ENCODE peak calls at places on chromosomes 16 and 17, in four cellular contexts. G is GM12878, C is HL-60, U is K562. T is an unnamed sample.

GRCh38 chr16:51636913-51637743 is 486.1 kb upstream of the SALL1 start:
- DNase-seq in G (no peak), C (no peak), U (no peak), T (no peak)

GRCh38 chr16:630815-631405 is at the start of gene WFIKKN1:
- DNase-seq in G (no peak), C (no peak), U (peak), T (no peak)

GRCh38 chr16:6600167-6600566 is 732.5 kb upstream of the RBFOX1 start:
- DNase-seq in G (no peak), C (no peak), U (no peak), T (no peak)

GRCh38 chr17:64534187-64534586 is 27.4 kb downstream of the CEP95 start:
- DNase-seq in G (no peak), C (peak), U (no peak), T (no peak)

GRCh38 chr17:44558349-44559287 is 1.3 kb downstream of the FZD2 start:
- DNase-seq in G (no peak), C (no peak), U (no peak), T (no peak)

GRCh38 chr16:54748611-54749190 is 182.0 kb upstream of the IRX5 start:
- DNase-seq in G (no peak), C (no peak), U (no peak), T (no peak)

GRCh38 chr17:35449371-35449931 is 885 bp upstream of the SLFN13 start:
- DNase-seq in G (no peak), C (peak), U (no peak), T (no peak)

GRCh38 chr16:19929062-19929511 is 44.4 kb upstream of the GPRC5B start:
- DNase-seq in G (no peak), C (no peak), U (no peak), T (no peak)

GRCh38 chr16:74521691-74522090 is 85.2 kb downstream of the GLG1 start:
- DNase-seq in G (no peak), C (no peak), U (no peak), T (no peak)

GRCh38 chr17:55661963-55662834 is 60.5 kb downstream of the TMEM100 start:
- DNase-seq in G (no peak), C (no peak), U (peak), T (no peak)

GRCh38 chr17:67415291-67415690 is 38.2 kb downstream of the PITPNC1 start:
- DNase-seq in G (no peak), C (no peak), U (no peak), T (no peak)

GRCh38 chr17:42311240-42312034 is 23.1 kb downstream of the STAT5A start:
- DNase-seq in G (no peak), C (peak), U (peak), T (no peak)

GRCh38 chr17:31573047-31573446 is 181.6 kb downstream of the RAB11FIP4 start:
- DNase-seq in G (no peak), C (no peak), U (no peak), T (no peak)

GRCh38 chr16:11478431-11479119 is 108.1 kb downstream of the LITAF start:
- DNase-seq in G (no peak), C (no peak), U (no peak), T (no peak)

GRCh38 chr17:65174974-65175373 is 37.8 kb downstream of the RGS9 start:
- DNase-seq in G (no peak), C (no peak), U (no peak), T (no peak)

GRCh38 chr17:53628011-53628410 is 194.7 kb upstream of the KIF2B start:
- DNase-seq in G (no peak), C (no peak), U (no peak), T (no peak)

GRCh38 chr17:75894049-75894742 is 2.6 kb downstream of the TRIM65 start:
- DNase-seq in G (no peak), C (no peak), U (no peak), T (no peak)

GRCh38 chr17:75370288-75370687 is 35.2 kb downstream of the GRB2 start:
- DNase-seq in G (no peak), C (no peak), U (no peak), T (no peak)

GRCh38 chr16:50616883-50617629 is 64.1 kb downstream of the SNX20 start:
- DNase-seq in G (no peak), C (no peak), U (no peak), T (no peak)

GRCh38 chr17:57552114-57552601 is 192.9 kb downstream of the CCDC182 start:
- DNase-seq in G (no peak), C (no peak), U (peak), T (peak)

GRCh38 chr16:83200005-83200779 is 573.4 kb downstream of the CDH13 start:
- DNase-seq in G (no peak), C (no peak), U (no peak), T (no peak)

GRCh38 chr16:75304521-75305363 is 53.3 kb upstream of the BCAR1 start:
- DNase-seq in G (no peak), C (no peak), U (peak), T (no peak)

GRCh38 chr17:2883544-2884203 is 87.4 kb downstream of the RAP1GAP2 start:
- DNase-seq in G (no peak), C (no peak), U (no peak), T (no peak)
- TF ChIP-seq SPI1 in G (no peak), C (no peak), U (no peak), T (no peak)

GRCh38 chr17:20071824-20072691 is 62.9 kb downstream of the SPECC1 start:
- DNase-seq in G (no peak), C (no peak), U (no peak), T (no peak)

GRCh38 chr17:20074489-20074888 is 65.3 kb downstream of the SPECC1 start:
- DNase-seq in G (no peak), C (peak), U (no peak), T (no peak)

GRCh38 chr17:20074001-20074400 is 64.8 kb downstream of the SPECC1 start:
- DNase-seq in G (no peak), C (peak), U (no peak), T (no peak)

GRCh38 chr17:20073056-20073979 is 64.2 kb downstream of the SPECC1 start:
- DNase-seq in G (no peak), C (peak), U (peak), T (no peak)

GRCh38 chr17:20072692-20072992 is 63.5 kb downstream of the SPECC1 start:
- DNase-seq in G (no peak), C (no peak), U (no peak), T (no peak)
- TF ChIP-seq SPI1 in G (no peak), C (no peak), U (no peak), T (no peak)

DNA sequence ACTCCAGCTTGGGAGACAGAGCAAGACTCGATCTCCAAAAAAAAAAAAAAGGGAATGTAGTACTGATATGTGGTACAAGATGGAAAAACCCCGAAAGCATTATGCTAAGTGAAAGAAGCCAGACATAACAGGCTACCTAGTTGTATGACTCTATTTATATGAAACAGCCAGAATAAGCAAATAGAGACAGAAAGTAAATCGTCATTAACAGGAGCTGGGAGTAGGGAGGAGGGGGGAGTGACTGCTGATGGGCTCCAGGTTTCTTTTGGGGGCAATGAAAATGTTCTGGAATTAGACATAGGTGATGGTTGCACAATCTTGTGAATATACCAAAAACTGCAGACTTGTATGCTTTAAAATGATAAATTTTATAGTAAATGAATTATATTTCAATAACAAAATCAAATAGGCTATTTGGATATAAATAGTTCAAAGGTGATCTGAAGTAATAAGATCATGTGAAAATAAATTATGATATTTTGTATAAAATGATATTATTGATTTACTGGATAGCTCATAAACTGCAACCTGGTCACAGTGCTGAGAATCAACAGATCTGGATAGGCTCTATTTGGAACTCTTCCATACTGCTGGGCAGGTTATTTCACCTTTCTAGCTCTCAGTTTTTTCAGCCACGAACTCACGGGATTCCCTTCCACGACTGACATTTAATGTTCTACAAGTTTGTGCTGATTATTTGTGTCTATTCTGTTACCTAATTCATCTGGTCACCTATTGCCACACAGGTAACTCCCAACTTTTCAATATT is 27.1 kb downstream of the ZNF652 start:
- DNase-seq in G (no peak), C (no peak), U (no peak), T (no peak)
- TF ChIP-seq SPI1 in G (no peak), C (no peak), U (no peak), T (no peak)

GRCh38 chr17:49776864-49777263 is 11.6 kb upstream of the KAT7 start:
- DNase-seq in G (no peak), C (no peak), U (no peak), T (no peak)

GRCh38 chr17:49779730-49780220 is 8.7 kb upstream of the KAT7 start:
- DNase-seq in G (no peak), C (peak), U (peak), T (no peak)

GRCh38 chr17:49777577-49777976 is 10.9 kb upstream of the KAT7 start:
- DNase-seq in G (no peak), C (no peak), U (no peak), T (no peak)

DNA sequence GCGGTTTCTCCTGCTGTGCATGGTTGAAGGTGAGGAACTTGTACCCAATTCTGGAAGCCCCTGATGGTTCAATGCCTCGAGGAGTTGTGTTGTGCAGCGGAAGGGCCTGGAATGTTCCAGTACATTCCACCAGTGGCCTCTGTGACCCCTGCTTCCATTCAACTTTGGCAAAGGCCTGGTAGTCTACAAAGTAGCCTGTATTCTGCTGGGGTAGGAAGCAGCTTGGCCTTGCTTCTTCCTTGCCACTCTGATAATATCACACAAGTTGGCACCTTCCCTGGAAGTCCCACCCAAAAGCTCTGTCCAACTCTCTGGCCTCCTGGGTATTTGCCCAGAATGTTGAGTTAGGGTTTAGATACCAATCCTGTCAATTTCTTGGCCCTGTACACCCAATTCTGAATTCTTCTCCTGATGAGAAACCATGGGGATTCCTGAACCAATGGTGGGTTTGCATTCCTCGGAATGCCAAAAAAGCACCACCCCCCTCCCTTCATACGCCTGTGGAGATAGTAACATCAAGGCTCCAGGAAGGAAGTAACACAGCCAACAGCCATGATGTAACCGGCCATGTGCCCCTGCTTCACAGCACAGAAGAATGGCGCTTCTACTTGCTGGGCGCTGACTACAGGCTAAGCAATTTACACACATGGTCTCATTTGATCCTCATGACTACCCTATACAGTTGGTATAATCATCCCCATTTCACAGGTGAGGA is 11.8 kb upstream of the FAM117A start:
- DNase-seq in G (no peak), C (peak), U (no peak), T (no peak)
- TF ChIP-seq SPI1 in G (no peak), C (no peak), U (no peak), T (no peak)